ENCODE peak calls at places on chromosomes 2 and 18, in ten cellular contexts. L is left ventricle myocardium inferior, S is heart left ventricle, T is H9, K is psoas muscle, Q is neuronal stem cell, Y is PC-3, I is GM23338, J is cardiac muscle cell, H is spleen. N is an unnamed sample. For H3K4me1, the result is how much of the 10 kb centered on the place peaks cover.

GRCh38 chr2:165796129-165796528 is 2.1 kb upstream of the GALNT3 start:
- DNase-seq in Y (no peak), I (no peak), K (no peak), J (no peak), Q (no peak), T (no peak), H (no peak), L (no peak), S (no peak), N (no peak)

GRCh38 chr2:159998236-159998635 is 64.2 kb downstream of the PLA2R1 start:
- DNase-seq in K (no peak), J (no peak), S (no peak), H (no peak), I (no peak), T (no peak), Y (no peak), Q (no peak), L (no peak), N (no peak)

GRCh38 chr2:195486520-195486919 is 170.5 kb upstream of the SLC39A10 start:
- DNase-seq in L (no peak), I (no peak), S (no peak), Y (no peak), H (no peak), T (no peak), Q (no peak), J (no peak), K (no peak), N (no peak)

GRCh38 chr2:162103443-162104009 is 29.5 kb upstream of the DPP4 start:
- DNase-seq in L (no peak), H (no peak), Q (no peak), J (no peak), K (no peak), T (no peak), I (no peak), S (no peak), Y (no peak), N (no peak)

GRCh38 chr2:171793691-171794678 is 100.1 kb downstream of the SLC25A12 start:
- DNase-seq in Q (no peak), T (no peak), I (peak), J (no peak), H (no peak), Y (no peak), L (no peak), S (no peak), K (no peak), N (no peak)

GRCh38 chr2:24970483-24971299 is 1.1 kb downstream of the DNAJC27 start:
- DNase-seq in J (peak), T (no peak), H (no peak), L (no peak), Q (no peak), I (peak), K (no peak), S (no peak), Y (peak), N (no peak)

GRCh38 chr2:170530284-170530745 is 184.8 kb upstream of the SP5 start:
- DNase-seq in Q (peak), L (peak), T (peak), I (peak), Y (peak), H (no peak), S (peak), K (peak), J (peak), N (peak)

GRCh38 chr2:148306027-148306426 is 285.1 kb downstream of the MBD5 start:
- DNase-seq in T (no peak), K (no peak), H (no peak), S (no peak), Y (no peak), Q (no peak), L (no peak), J (no peak), I (peak), N (no peak)

GRCh38 chr2:239540174-239540573 is 139.4 kb upstream of the HDAC4 start:
- DNase-seq in Q (no peak), T (no peak), S (no peak), Y (no peak), J (no peak), I (no peak), L (no peak), K (no peak), H (peak), N (no peak)

GRCh38 chr2:230908094-230908594 is 16.9 kb downstream of the GPR55 start:
- DNase-seq in Q (no peak), I (no peak), K (no peak), L (no peak), S (no peak), J (no peak), H (peak), T (peak), Y (no peak), N (peak)

GRCh38 chr2:207148025-207148424 is 17.7 kb downstream of the KLF7 start:
- DNase-seq in S (no peak), L (no peak), H (no peak), J (no peak), K (no peak), I (no peak), T (no peak), Q (no peak), Y (peak), N (peak)

GRCh38 chr2:173760553-173760952 is 204.6 kb downstream of the SP3 start:
- DNase-seq in J (no peak), I (no peak), Y (no peak), H (no peak), Q (no peak), L (no peak), S (no peak), T (no peak), K (no peak), N (no peak)

DNA sequence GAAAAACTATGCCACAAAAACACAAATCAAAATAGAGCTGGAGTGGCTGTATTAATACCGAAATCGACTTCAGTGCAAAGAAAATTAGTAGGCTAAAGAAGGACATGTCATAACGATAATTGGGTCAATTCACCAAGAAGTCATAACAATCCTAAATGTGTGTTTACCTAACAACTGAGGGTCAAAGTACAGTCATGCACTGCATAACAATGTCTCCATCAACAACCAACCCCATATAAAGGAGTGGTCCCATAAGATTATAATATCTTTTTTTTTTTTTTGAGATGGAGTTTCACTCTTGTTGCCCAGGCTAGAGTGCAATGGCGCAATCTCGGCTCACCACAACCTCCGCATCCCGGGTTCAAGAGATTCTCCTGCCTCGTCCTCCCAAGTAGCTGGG is 87.5 kb downstream of the NAB1 start:
- DNase-seq in K (no peak), Y (no peak), T (no peak), J (no peak), L (no peak), H (no peak), Q (no peak), S (no peak), I (no peak), N (no peak)
- H3K4me1 ChIP-seq in K (under half), Y (under half), T (under half), J (under half), L (under half), H (under half), Q (under half), S (under half), I (under half), N (under half)

GRCh38 chr2:42371621-42372473 is 10.8 kb upstream of the COX7A2L start:
- DNase-seq in H (no peak), I (no peak), J (no peak), Y (no peak), L (no peak), S (no peak), T (no peak), K (no peak), Q (no peak), N (no peak)
- H3K27ac ChIP-seq in H (no peak), I (no peak), J (no peak), Y (no peak), L (no peak), S (no peak), T (no peak), K (no peak), Q (no peak), N (no peak)

DNA sequence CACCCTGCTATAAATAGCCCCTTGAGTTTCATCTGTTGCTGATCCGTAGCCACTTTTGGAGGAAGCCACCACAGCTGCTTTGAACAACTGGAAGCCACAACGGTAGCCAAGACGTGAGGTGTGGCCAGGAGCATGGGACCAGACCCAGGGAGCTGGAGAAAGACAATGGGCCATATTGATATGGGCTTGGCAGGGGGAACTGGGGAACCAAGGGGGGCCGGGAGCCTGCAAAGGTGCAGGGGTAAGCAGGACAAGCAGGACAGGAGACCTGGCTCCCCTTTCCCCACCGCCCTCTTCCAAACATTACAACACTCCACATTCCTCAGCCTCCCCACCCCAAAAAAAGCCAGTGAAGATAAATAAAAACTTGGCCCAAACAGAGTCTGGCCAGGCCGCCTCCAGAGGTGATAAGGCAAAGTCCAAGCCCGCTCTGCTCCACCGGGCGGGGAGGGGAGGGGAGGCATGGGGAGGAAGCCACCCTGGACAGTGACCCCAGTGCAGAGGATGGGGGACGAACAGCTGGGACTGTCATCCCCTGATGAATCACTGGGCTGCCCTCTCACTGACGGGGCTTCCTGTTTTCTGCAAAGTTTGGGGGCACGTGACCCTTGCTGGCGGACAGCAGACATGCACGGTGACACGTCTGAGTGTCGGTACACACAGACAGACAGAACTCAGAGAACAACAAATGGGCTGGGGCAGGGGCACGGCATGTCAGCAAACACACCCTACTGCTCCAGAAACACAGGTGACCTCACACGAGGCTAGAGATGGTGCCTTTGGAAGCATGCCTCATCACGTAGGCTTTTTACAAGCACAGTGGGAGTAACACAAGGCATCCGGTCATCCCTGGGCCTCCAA is 100.3 kb downstream of the TNS1 start:
- DNase-seq in J (no peak), L (peak), T (no peak), H (peak), Y (peak), S (peak), Q (no peak), K (peak), I (no peak), N (peak)
- H3K4me1 ChIP-seq in J (under half), L (half or more), T (under half), H (half or more), Y (under half), S (half or more), Q (under half), K (half or more), I (under half), N (under half)

DNA sequence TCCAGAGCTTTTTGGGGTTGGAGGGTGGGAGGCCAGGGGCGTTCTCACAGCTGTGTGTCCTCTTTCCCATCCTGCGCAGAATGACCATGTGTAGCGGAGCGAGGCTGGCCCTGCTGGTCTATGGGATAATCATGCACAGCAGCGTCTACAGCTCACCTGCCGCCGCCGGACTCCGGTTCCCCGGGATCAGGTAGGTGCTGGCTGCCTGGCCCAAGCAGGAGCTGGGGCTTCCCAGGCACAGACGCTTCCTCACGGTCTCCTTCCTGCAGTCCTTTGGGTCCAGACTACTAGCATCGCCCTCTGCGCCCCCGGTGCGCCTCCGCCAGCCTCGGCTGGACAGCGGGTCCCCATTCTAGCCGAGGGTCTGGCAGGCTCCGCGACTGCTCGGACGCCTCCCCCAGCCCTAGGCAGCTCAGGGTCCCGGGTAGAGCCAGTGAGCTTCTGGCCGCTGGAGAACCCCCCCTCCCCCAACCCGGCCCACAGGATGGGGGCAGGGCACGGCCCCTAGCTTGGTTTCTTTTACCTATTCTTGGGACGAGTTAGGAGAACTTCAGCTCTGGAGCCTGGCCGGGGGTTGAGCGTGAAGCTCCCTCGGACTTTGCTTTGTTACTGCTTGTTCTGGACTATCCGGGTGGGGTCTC is 756 bp downstream of the ADCYAP1 start:
- DNase-seq in H (no peak), I (peak), T (peak), K (no peak), L (no peak), Q (no peak), J (peak), S (no peak), Y (no peak), N (no peak)
- H3K27ac ChIP-seq in H (no peak), I (no peak), T (no peak), K (no peak), L (no peak), Q (no peak), J (no peak), S (no peak), Y (no peak), N (no peak)

DNA sequence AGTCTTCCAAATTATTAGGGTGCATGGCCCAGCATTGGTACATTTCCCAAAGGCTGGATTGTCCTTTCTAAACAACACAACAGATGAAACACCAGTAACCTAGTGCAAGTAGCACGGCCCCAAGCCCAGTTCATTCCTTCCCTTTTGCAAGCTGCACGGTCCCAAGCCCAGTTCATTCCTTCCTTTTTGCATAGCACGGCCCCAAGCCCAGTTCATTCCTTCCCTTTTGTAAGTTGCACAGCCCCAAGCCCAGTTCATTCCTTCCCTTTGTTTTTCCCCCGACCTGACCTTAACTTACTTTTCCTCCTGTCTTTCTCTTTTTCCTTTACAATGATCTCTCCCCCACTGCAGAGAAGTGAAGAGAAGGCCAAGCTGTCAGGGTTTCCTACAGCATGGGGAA is 60.9 kb downstream of the C18orf63 start:
- DNase-seq in I (no peak), L (no peak), K (no peak), H (no peak), J (no peak), Q (no peak), Y (no peak), S (no peak), T (no peak), N (no peak)
- H3K4me1 ChIP-seq in I (under half), L (under half), K (under half), H (under half), J (under half), Q (under half), Y (under half), S (under half), T (under half), N (under half)

DNA sequence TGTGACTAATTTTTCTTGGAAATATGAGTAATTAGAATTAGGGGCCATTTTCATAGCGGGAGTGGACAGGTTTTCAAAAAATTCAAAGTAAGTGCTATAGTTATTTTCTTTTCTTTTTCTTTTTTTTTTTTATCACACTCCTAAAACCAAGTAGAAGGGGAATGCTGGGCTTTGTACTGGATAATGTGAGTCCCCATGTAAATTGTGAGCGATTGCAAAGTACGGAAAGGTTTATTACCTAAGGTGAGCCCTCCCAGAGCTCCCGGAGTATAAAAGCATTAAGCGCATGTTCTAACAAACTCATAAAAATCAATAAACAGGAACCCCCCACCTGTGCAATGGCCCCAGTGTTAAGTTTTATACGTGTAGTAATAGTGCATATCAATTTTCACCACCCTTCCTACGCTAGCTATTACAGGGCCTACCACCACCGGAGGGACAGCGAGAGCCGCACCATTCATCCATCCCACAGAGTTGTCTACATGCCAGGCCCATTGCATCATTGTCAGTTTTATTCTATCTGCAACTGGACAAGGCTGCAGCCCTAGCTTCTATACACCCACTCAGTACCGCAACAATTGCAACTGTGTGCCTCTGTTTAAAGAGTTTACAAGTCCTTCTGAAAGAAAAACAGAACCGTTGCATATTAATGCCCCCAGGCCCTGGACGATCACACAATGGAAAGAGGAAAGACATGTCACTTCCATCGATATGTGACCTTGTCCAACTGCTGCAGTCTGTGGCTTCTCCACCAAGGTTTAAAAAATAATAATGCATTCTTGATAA is 58.7 kb downstream of the ZEB2 start:
- DNase-seq in Q (no peak), L (peak), I (no peak), Y (no peak), H (no peak), S (peak), K (peak), J (no peak), T (no peak), N (peak)
- H3K27ac ChIP-seq in Q (no peak), L (peak), I (no peak), Y (no peak), H (peak), S (peak), K (no peak), J (no peak), T (no peak), N (no peak)

DNA sequence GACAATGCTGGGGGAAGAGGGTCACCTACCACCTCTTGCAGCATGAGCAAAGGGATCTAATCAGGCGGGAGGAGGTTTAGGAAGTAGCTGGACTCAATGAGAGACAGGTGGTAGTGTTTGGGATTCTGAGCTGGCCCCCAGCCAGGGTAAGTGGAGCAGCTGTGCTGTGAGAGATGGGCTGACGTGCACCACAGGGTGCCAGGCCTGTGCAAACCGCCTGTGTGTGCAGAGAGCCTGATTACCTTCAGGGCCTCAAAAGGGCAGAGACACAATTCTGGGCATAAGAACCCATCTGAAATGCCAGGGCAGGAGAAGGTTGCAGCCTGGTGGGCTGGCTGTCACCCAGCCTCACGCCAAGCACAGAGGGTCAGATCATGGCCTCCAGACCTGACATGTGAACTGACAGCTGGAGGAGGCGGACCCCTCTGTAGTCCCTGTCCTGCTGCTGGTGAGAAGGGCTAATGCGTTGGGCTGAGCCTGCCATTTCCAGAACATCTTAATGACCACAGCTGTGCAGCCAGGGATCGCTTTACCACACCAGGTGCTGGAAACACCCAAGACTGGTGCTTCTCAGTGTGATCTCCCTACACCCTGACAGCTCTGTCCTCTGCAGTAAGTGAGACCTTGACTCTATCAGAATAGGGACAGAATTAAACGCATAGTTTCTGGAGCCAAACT is 100.9 kb downstream of the ARL4C start:
- DNase-seq in L (no peak), H (no peak), J (no peak), S (no peak), I (no peak), K (peak), Q (no peak), Y (no peak), T (no peak), N (no peak)
- H3K4me1 ChIP-seq in L (under half), H (under half), J (under half), S (under half), I (under half), K (under half), Q (under half), Y (under half), T (under half), N (under half)

GRCh38 chr18:56255381-56255780 is 383.0 kb downstream of the TXNL1 start:
- DNase-seq in J (no peak), L (no peak), T (no peak), Q (no peak), H (no peak), S (no peak), K (no peak), I (no peak), Y (no peak), N (no peak)
- H3K27ac ChIP-seq in J (no peak), L (no peak), T (no peak), Q (no peak), H (no peak), S (no peak), K (no peak), I (no peak), Y (no peak), N (no peak)

GRCh38 chr2:134432438-134432883 is 178.6 kb downstream of the MGAT5 start:
- DNase-seq in I (no peak), K (no peak), L (no peak), H (no peak), T (no peak), S (no peak), Y (peak), Q (no peak), J (no peak), N (no peak)

GRCh38 chr2:134435505-134435904 is 181.6 kb downstream of the MGAT5 start:
- DNase-seq in K (no peak), J (no peak), I (no peak), T (no peak), L (no peak), S (no peak), Y (no peak), H (no peak), Q (no peak), N (no peak)

GRCh38 chr2:134433934-134434333 is 180.1 kb downstream of the MGAT5 start:
- DNase-seq in T (no peak), H (no peak), S (no peak), Q (no peak), K (no peak), J (no peak), L (no peak), I (no peak), Y (no peak), N (no peak)

GRCh38 chr2:134431837-134432437 is 178.1 kb downstream of the MGAT5 start:
- DNase-seq in T (no peak), Q (no peak), I (peak), J (no peak), K (no peak), S (no peak), L (no peak), Y (peak), H (no peak), N (no peak)

DNA sequence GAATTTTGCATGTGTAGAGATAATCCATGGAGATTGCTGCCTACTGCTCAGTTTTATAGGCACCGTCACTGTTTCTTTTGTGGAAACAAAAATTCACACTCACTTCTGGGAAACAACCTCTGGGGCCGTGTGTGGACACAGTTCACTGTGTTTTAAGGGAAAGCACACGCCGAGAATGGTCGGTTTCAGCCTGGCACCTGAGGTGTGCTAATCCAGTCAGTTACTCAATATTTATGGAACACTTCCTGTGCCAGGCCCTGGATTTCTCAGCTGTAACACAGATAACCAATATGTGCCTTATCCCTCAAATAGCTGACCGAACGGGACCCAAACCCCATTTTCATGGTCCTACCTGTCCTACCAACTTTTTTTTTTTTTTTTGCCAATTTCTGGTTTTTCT is 179.6 kb downstream of the MGAT5 start:
- DNase-seq in Q (no peak), S (no peak), Y (no peak), I (no peak), J (no peak), K (no peak), H (no peak), L (no peak), T (no peak), N (no peak)
- H3K4me1 ChIP-seq in Q (under half), S (under half), Y (under half), I (under half), J (under half), K (under half), H (under half), L (under half), T (under half), N (under half)